ENCODE peak calls at places on chromosomes 13 and 19, in seven cellular contexts. Y, S, W, R, E, V and L are unnamed samples.

GRCh38 chr13:74305876-74306275 is 171.7 kb upstream of the KLF12 start:
- DNase-seq in Y (peak), S (no peak), W (no peak), R (no peak), E (no peak), V (no peak), L (no peak)

GRCh38 chr13:109333893-109334651 is 452.3 kb downstream of the IRS2 start:
- DNase-seq in Y (no peak), S (no peak), W (no peak), R (no peak), E (no peak), V (no peak), L (no peak)

GRCh38 chr19:1073063-1073955 is 6.3 kb downstream of the ARHGAP45 start:
- DNase-seq in Y (no peak), S (no peak), W (peak), R (no peak), E (no peak), V (no peak), L (no peak)

GRCh38 chr19:18389095-18389735 is 3.3 kb downstream of the GDF15 start:
- DNase-seq in Y (no peak), S (no peak), W (no peak), R (no peak), E (no peak), V (no peak), L (no peak)

GRCh38 chr19:40221858-40222619 is 3.9 kb upstream of the TTC9B start:
- DNase-seq in Y (peak), S (peak), W (peak), R (peak), E (peak), V (peak), L (peak)

GRCh38 chr13:34410653-34411052 is 531.4 kb upstream of the NBEA start:
- DNase-seq in Y (no peak), S (no peak), W (no peak), R (no peak), E (no peak), V (no peak), L (no peak)

GRCh38 chr13:73715114-73715909 is 418.9 kb downstream of the KLF12 start:
- DNase-seq in Y (peak), S (peak), W (no peak), R (no peak), E (no peak), V (no peak), L (peak)

GRCh38 chr19:55683449-55684261 is 8.6 kb downstream of the EPN1 start:
- DNase-seq in Y (no peak), S (no peak), W (no peak), R (no peak), E (peak), V (no peak), L (no peak)

GRCh38 chr19:13339869-13340268 is 166.4 kb downstream of the CACNA1A start:
- DNase-seq in Y (no peak), S (no peak), W (no peak), R (no peak), E (no peak), V (no peak), L (no peak)

GRCh38 chr13:51397262-51397933 is 55.4 kb downstream of the INTS6 start:
- DNase-seq in Y (no peak), S (no peak), W (no peak), R (no peak), E (no peak), V (peak), L (no peak)

GRCh38 chr13:21001471-21001870 is 59.9 kb downstream of the LATS2 start:
- DNase-seq in Y (no peak), S (no peak), W (no peak), R (no peak), E (no peak), V (no peak), L (no peak)

GRCh38 chr19:35157431-35157830 is 2.9 kb downstream of the FXYD5 start:
- DNase-seq in Y (no peak), S (no peak), W (no peak), R (no peak), E (no peak), V (no peak), L (no peak)

GRCh38 chr19:14683439-14683838 is 6.4 kb upstream of the ZNF333 start:
- DNase-seq in Y (no peak), S (no peak), W (no peak), R (no peak), E (no peak), V (no peak), L (no peak)

GRCh38 chr19:5800361-5801270 is 4.3 kb upstream of the NRTN start:
- DNase-seq in Y (no peak), S (no peak), W (no peak), R (no peak), E (no peak), V (no peak), L (no peak)

GRCh38 chr13:30738526-30738925 is 3.2 kb downstream of the ALOX5AP start:
- DNase-seq in Y (no peak), S (no peak), W (no peak), R (no peak), E (no peak), V (no peak), L (no peak)

GRCh38 chr19:13670846-13671245 is 93.5 kb upstream of the MRI1 start:
- DNase-seq in Y (no peak), S (no peak), W (no peak), R (no peak), E (no peak), V (no peak), L (no peak)

GRCh38 chr13:50594276-50594970 is 249.1 kb downstream of the DLEU7 start:
- DNase-seq in Y (no peak), S (peak), W (no peak), R (no peak), E (peak), V (no peak), L (peak)

GRCh38 chr13:40679586-40679985 is 13.1 kb upstream of the FOXO1 start:
- DNase-seq in Y (no peak), S (no peak), W (no peak), R (no peak), E (no peak), V (no peak), L (no peak)

GRCh38 chr13:98563071-98563470 is 13.8 kb downstream of the STK24 start:
- DNase-seq in Y (no peak), S (no peak), W (no peak), R (no peak), E (no peak), V (no peak), L (no peak)

GRCh38 chr19:41922585-41922984 is 5.7 kb downstream of the ERFL start:
- DNase-seq in Y (no peak), S (no peak), W (no peak), R (no peak), E (no peak), V (no peak), L (no peak)

GRCh38 chr19:47503130-47503822 is 11.6 kb downstream of the NAPA start:
- DNase-seq in Y (no peak), S (no peak), W (no peak), R (no peak), E (no peak), V (no peak), L (no peak)

GRCh38 chr19:46205183-46205984 is 24.2 kb upstream of the IGFL1 start:
- DNase-seq in Y (no peak), S (no peak), W (no peak), R (no peak), E (no peak), V (no peak), L (no peak)

GRCh38 chr19:3673506-3674439 is 26.5 kb downstream of the PIP5K1C start:
- DNase-seq in Y (no peak), S (no peak), W (no peak), R (no peak), E (no peak), V (no peak), L (no peak)

GRCh38 chr19:27765397-27765796 is 1447.6 kb downstream of the UQCRFS1 start:
- DNase-seq in Y (no peak), S (no peak), W (no peak), R (no peak), E (no peak), V (no peak), L (no peak)

GRCh38 chr19:3115411-3115810 is 20.4 kb upstream of the GNA15 start:
- DNase-seq in Y (no peak), S (no peak), W (no peak), R (no peak), E (no peak), V (no peak), L (no peak)

GRCh38 chr19:45069056-45069455 is 7.2 kb downstream of the ZNF296 start:
- DNase-seq in Y (peak), S (no peak), W (no peak), R (no peak), E (no peak), V (no peak), L (no peak)

GRCh38 chr13:79519252-79519651 is 38.3 kb downstream of the NDFIP2 start:
- DNase-seq in Y (no peak), S (no peak), W (no peak), R (no peak), E (no peak), V (no peak), L (no peak)

GRCh38 chr13:71115301-71115700 is 751.7 kb downstream of the DACH1 start:
- DNase-seq in Y (no peak), S (no peak), W (no peak), R (no peak), E (no peak), V (no peak), L (no peak)

GRCh38 chr13:97540696-97541095 is 106.7 kb downstream of the RAP2A start:
- DNase-seq in Y (no peak), S (no peak), W (no peak), R (no peak), E (no peak), V (no peak), L (no peak)

GRCh38 chr19:3073159-3073563 is 10.9 kb upstream of the TLE5 start:
- DNase-seq in Y (peak), S (no peak), W (no peak), R (no peak), E (peak), V (no peak), L (no peak)

GRCh38 chr19:1466018-1466460 is 13.0 kb downstream of the C19orf25 start:
- DNase-seq in Y (no peak), S (no peak), W (no peak), R (no peak), E (no peak), V (no peak), L (no peak)

GRCh38 chr13:110424596-110425443 is 117.7 kb downstream of the COL4A2 start:
- DNase-seq in Y (no peak), S (no peak), W (no peak), R (no peak), E (no peak), V (no peak), L (no peak)

GRCh38 chr19:8635422-8635821 is 5.0 kb downstream of the NFILZ start:
- DNase-seq in Y (no peak), S (no peak), W (no peak), R (no peak), E (no peak), V (no peak), L (no peak)

GRCh38 chr13:112444001-112444311 is 67.8 kb downstream of the SPACA7 start:
- DNase-seq in Y (peak), S (peak), W (no peak), R (peak), E (peak), V (no peak), L (peak)

GRCh38 chr19:23070353-23070781 is 46.5 kb upstream of the ZNF730 start:
- DNase-seq in Y (peak), S (peak), W (no peak), R (no peak), E (no peak), V (no peak), L (peak)

GRCh38 chr13:67048084-67048792 is 181.9 kb downstream of the PCDH9 start:
- DNase-seq in Y (peak), S (no peak), W (no peak), R (no peak), E (no peak), V (no peak), L (no peak)

GRCh38 chr19:18167975-18168645 is 5.5 kb upstream of the IFI30 start:
- DNase-seq in Y (no peak), S (peak), W (peak), R (peak), E (no peak), V (no peak), L (peak)